ENCODE peak calls at places on chromosome 1, in six cellular contexts. I is T-helper 1 cell; W is kidney epithelial cell; C is T-cell; M is posterior cingulate gyrus; L is stimulated activated CD4-positive, alpha-beta T cell treated with anti-CD3 and anti-CD28 coated beads, Interleukin-1b, Interleukin-23, amount 100 ng/mL, for 24 hours. Z is an unnamed sample.

GRCh38 chr1:171788696-171789095 is 7.2 kb downstream of the METTL13 start:
- DNase-seq in L (no peak), I (no peak), M (no peak), C (no peak), W (peak), Z (no peak)

GRCh38 chr1:200866521-200866920 is 6.3 kb upstream of the GPR25 start:
- DNase-seq in C (no peak), W (no peak), M (no peak), L (no peak), I (no peak), Z (no peak)

GRCh38 chr1:9437931-9438330 is 101.3 kb upstream of the SLC25A33 start:
- DNase-seq in I (no peak), C (no peak), W (no peak), L (no peak), M (peak), Z (no peak)

GRCh38 chr1:169874229-169874628 is 19.5 kb downstream of the SCYL3 start:
- DNase-seq in L (no peak), I (no peak), M (no peak), W (no peak), C (no peak), Z (peak)

GRCh38 chr1:28796321-28797213 is 15.4 kb upstream of the OPRD1 start:
- DNase-seq in C (no peak), M (no peak), I (no peak), W (no peak), L (no peak), Z (no peak)

GRCh38 chr1:194045416-194045815 is 859.0 kb upstream of the B3GALT2 start:
- DNase-seq in C (no peak), I (no peak), W (no peak), M (no peak), L (no peak), Z (no peak)

GRCh38 chr1:22494144-22494543 is 42.5 kb downstream of the ZBTB40 start:
- DNase-seq in M (no peak), I (no peak), L (no peak), W (no peak), C (no peak), Z (no peak)

GRCh38 chr1:6002714-6003501 is 10.7 kb upstream of the NPHP4 start:
- DNase-seq in C (no peak), L (no peak), I (no peak), W (no peak), M (peak), Z (no peak)

GRCh38 chr1:156926175-156926574 is 5.7 kb downstream of the LRRC71 start:
- DNase-seq in I (no peak), M (no peak), W (no peak), C (no peak), L (no peak), Z (no peak)

GRCh38 chr1:155970531-155971167 is 7.7 kb downstream of the ARHGEF2 start:
- DNase-seq in C (no peak), I (no peak), L (no peak), W (no peak), M (peak), Z (peak)

GRCh38 chr1:215682232-215682631 is 115.1 kb downstream of the KCTD3 start:
- DNase-seq in C (no peak), W (no peak), L (no peak), I (no peak), M (no peak), Z (no peak)

GRCh38 chr1:10908266-10908665 is 104.2 kb upstream of the TARDBP start:
- DNase-seq in L (no peak), W (no peak), M (no peak), I (no peak), C (no peak), Z (no peak)

GRCh38 chr1:18957136-18957521 is 653 bp upstream of the IFFO2 start:
- DNase-seq in L (no peak), I (no peak), C (no peak), M (no peak), W (no peak), Z (no peak)

Z was measured in retinal pigment epithelial cell.